ENCODE peak calls at places on chromosomes 3 and 15, in ten cellular contexts. A is activated naive CD4-positive, alpha-beta T cell treated with Interleukin-2 at 50 U/mL for 16 hours; R is effector CD4-positive, alpha-beta T cell; M is foreskin fibroblast; D is EL; Q is RWPE1; V is esophagus muscularis mucosa; K is HTR-8/SVneo; H is PC-3; N is CD4-positive, alpha-beta memory T cell. G is an unnamed sample.
A peak's percentile ranks its signal among the peaks of the same experiment; 100 is the strongest.

GRCh38 chr3:184655597-184655996 is 56.3 kb downstream of the MAGEF1 start:
- DNase-seq in A (no peak), R (no peak), M (no peak), D (no peak), Q (no peak), V (no peak), K (no peak), H (no peak), N (no peak), G (no peak)

GRCh38 chr15:40825661-40826088 is 2.8 kb downstream of the PPP1R14D start:
- DNase-seq in A (no peak), R (no peak), M (peak; percentile 28), D (peak; percentile 27), Q (no peak), V (no peak), K (no peak), H (peak; percentile 81), N (no peak), G (peak; percentile 40)

GRCh38 chr3:66494964-66495581 is 5.7 kb downstream of the LRIG1 start:
- DNase-seq in A (no peak), R (no peak), M (no peak), D (no peak), Q (no peak), V (no peak), K (no peak), H (no peak), N (peak; percentile 37), G (no peak)

GRCh38 chr3:53491276-53491675 is 3.1 kb upstream of the CACNA1D start:
- DNase-seq in A (no peak), R (no peak), M (no peak), D (no peak), Q (no peak), V (peak; percentile 86), K (no peak), H (no peak), N (no peak), G (no peak)

GRCh38 chr3:194573680-194574437 is 59.4 kb downstream of the TMEM44 start:
- DNase-seq in A (peak; percentile 50), R (no peak), M (peak; percentile 43), D (peak; percentile 68), Q (no peak), V (no peak), K (no peak), H (peak; percentile 49), N (peak; percentile 15), G (peak; percentile 69)

GRCh38 chr3:172068977-172069376 is 29.6 kb downstream of the FNDC3B start:
- DNase-seq in A (no peak), R (no peak), M (no peak), D (no peak), Q (no peak), V (no peak), K (no peak), H (no peak), N (no peak), G (no peak)

GRCh38 chr15:71329509-71330260 is 214.4 kb downstream of the THSD4 start:
- DNase-seq in A (no peak), R (no peak), M (peak; percentile 64), D (peak; percentile 48), Q (peak; percentile 65), V (no peak), K (peak; percentile 45), H (peak; percentile 80), N (no peak), G (peak; percentile 48)

GRCh38 chr3:39137435-39137936 is 15.9 kb downstream of the CSRNP1 start:
- DNase-seq in A (no peak), R (no peak), M (no peak), D (no peak), Q (no peak), V (no peak), K (no peak), H (no peak), N (no peak), G (no peak)

GRCh38 chr15:34014556-34014955 is 24.4 kb downstream of the AVEN start:
- DNase-seq in A (no peak), R (no peak), M (no peak), D (peak; percentile 33), Q (no peak), V (no peak), K (no peak), H (no peak), N (no peak), G (no peak)

GRCh38 chr3:39990532-39990931 is 181.1 kb downstream of the MYRIP start:
- DNase-seq in A (no peak), R (no peak), M (peak; percentile 39), D (peak; percentile 68), Q (peak; percentile 44), V (no peak), K (peak; percentile 3), H (peak; percentile 60), N (no peak), G (peak; percentile 5)

GRCh38 chr3:106281231-106281630 is 412.4 kb upstream of the CBLB start:
- DNase-seq in A (no peak), R (no peak), M (no peak), D (no peak), Q (no peak), V (no peak), K (no peak), H (no peak), N (no peak), G (no peak)

GRCh38 chr3:136602818-136603217 is 149.4 kb downstream of the STAG1 start:
- DNase-seq in A (no peak), R (no peak), M (no peak), D (no peak), Q (no peak), V (no peak), K (no peak), H (no peak), N (no peak), G (no peak)

GRCh38 chr3:51997935-51998596 is 2.4 kb upstream of the RPL29 start:
- DNase-seq in A (no peak), R (no peak), M (no peak), D (no peak), Q (peak; percentile 65), V (no peak), K (no peak), H (peak; percentile 92), N (no peak), G (no peak)

GRCh38 chr3:12990781-12991480 is 82.3 kb downstream of the IQSEC1 start:
- DNase-seq in A (no peak), R (no peak), M (peak; percentile 56), D (peak; percentile 84), Q (no peak), V (no peak), K (no peak), H (peak; percentile 73), N (no peak), G (peak; percentile 50)

GRCh38 chr3:157156844-157157635 is 2.9 kb downstream of the CCNL1 start:
- DNase-seq in A (no peak), R (no peak), M (no peak), D (no peak), Q (no peak), V (no peak), K (no peak), H (no peak), N (no peak), G (peak; percentile 22)

GRCh38 chr3:43055393-43055792 is 50.5 kb downstream of the POMGNT2 start:
- DNase-seq in A (no peak), R (no peak), M (no peak), D (no peak), Q (no peak), V (no peak), K (no peak), H (no peak), N (no peak), G (no peak)

GRCh38 chr3:30333903-30334302 is 272.5 kb upstream of the TGFBR2 start:
- DNase-seq in A (no peak), R (no peak), M (no peak), D (peak; percentile 44), Q (no peak), V (no peak), K (no peak), H (no peak), N (no peak), G (no peak)

GRCh38 chr15:29043731-29044485 is 158.1 kb downstream of the APBA2 start:
- DNase-seq in A (no peak), R (no peak), M (peak; percentile 51), D (peak; percentile 70), Q (no peak), V (no peak), K (no peak), H (no peak), N (no peak), G (no peak)

GRCh38 chr3:171115667-171116066 is 89.1 kb upstream of the SLC2A2 start:
- DNase-seq in A (no peak), R (no peak), M (no peak), D (no peak), Q (no peak), V (no peak), K (no peak), H (no peak), N (no peak), G (no peak)

GRCh38 chr3:156605686-156606605 is 51.0 kb upstream of the SSR3 start:
- DNase-seq in A (no peak), R (no peak), M (peak; percentile 83), D (peak; percentile 94), Q (peak; percentile 9), V (peak; percentile 91), K (peak; percentile 86), H (peak; percentile 60), N (no peak), G (peak; percentile 85)

GRCh38 chr15:86231864-86232801 is 152.5 kb downstream of the AGBL1 start:
- DNase-seq in A (peak; percentile 22), R (peak; percentile 8), M (no peak), D (no peak), Q (peak; percentile 57), V (no peak), K (no peak), H (peak; percentile 45), N (peak; percentile 21), G (no peak)

GRCh38 chr3:115760722-115761121 is 137.4 kb downstream of the GAP43 start:
- DNase-seq in A (no peak), R (no peak), M (no peak), D (no peak), Q (no peak), V (no peak), K (no peak), H (no peak), N (no peak), G (no peak)

GRCh38 chr15:68415501-68416157 is 16.3 kb downstream of the ITGA11 start:
- DNase-seq in A (no peak), R (no peak), M (no peak), D (no peak), Q (no peak), V (peak; percentile 91), K (no peak), H (no peak), N (no peak), G (no peak)

GRCh38 chr3:144104146-144104545 is 132.5 kb downstream of the DIPK2A start:
- DNase-seq in A (no peak), R (no peak), M (no peak), D (no peak), Q (no peak), V (no peak), K (no peak), H (no peak), N (no peak), G (no peak)

GRCh38 chr3:114624047-114624445 is 330.2 kb downstream of the TIGIT start:
- DNase-seq in A (no peak), R (no peak), M (peak; percentile 25), D (peak; percentile 60), Q (no peak), V (peak; percentile 92), K (no peak), H (no peak), N (no peak), G (peak; percentile 56)

GRCh38 chr15:49675051-49675450 is 54.2 kb downstream of the DTWD1 start:
- DNase-seq in A (no peak), R (no peak), M (peak; percentile 78), D (peak; percentile 80), Q (peak; percentile 77), V (no peak), K (peak; percentile 3), H (peak; percentile 88), N (no peak), G (peak; percentile 38)

GRCh38 chr3:89372456-89372855 is 265.0 kb downstream of the EPHA3 start:
- DNase-seq in A (no peak), R (no peak), M (peak; percentile 12), D (no peak), Q (peak; percentile 17), V (no peak), K (no peak), H (peak; percentile 57), N (no peak), G (peak; percentile 5)

GRCh38 chr3:155553800-155554199 is 191.1 kb downstream of the PLCH1 start:
- DNase-seq in A (no peak), R (no peak), M (no peak), D (no peak), Q (no peak), V (no peak), K (no peak), H (peak; percentile 16), N (no peak), G (peak; percentile 29)

G was measured in H4.